ENCODE peak calls at places on chromosome 21, in six cellular contexts. D is HCT116, Y is A549, U is HepG2, A is SK-N-SH, M is GM12878. B is an unnamed sample.

GRCh38 chr21:38979271-38980196 is 173.8 kb downstream of the ETS2 start:
- DNase-seq in U (no peak), Y (no peak), D (no peak), A (no peak), M (no peak), B (no peak)

GRCh38 chr21:39006653-39007417 is 176.4 kb downstream of the PSMG1 start:
- DNase-seq in Y (no peak), D (no peak), A (no peak), U (no peak), M (no peak), B (no peak)

GRCh38 chr21:17051054-17051453 is 461.8 kb upstream of the CXADR start:
- DNase-seq in A (peak; percentile 28), M (no peak), Y (no peak), D (no peak), U (no peak), B (no peak)

GRCh38 chr21:38114717-38115333 is 142.0 kb upstream of the KCNJ15 start:
- DNase-seq in Y (no peak), D (no peak), A (no peak), U (no peak), M (no peak), B (peak; percentile 24)

GRCh38 chr21:35136586-35137254 is 87.6 kb upstream of the RUNX1 start:
- DNase-seq in Y (peak; percentile 18), U (peak; percentile 49), A (no peak), M (no peak), D (peak; percentile 72), B (peak; percentile 65)

GRCh38 chr21:39911286-39911685 is 44.0 kb downstream of the PCP4 start:
- DNase-seq in U (no peak), D (no peak), A (no peak), M (no peak), Y (peak; percentile 2), B (no peak)

GRCh38 chr21:42592156-42592820 is 61.1 kb upstream of the PDE9A start:
- DNase-seq in D (no peak), M (no peak), U (no peak), Y (no peak), A (no peak), B (no peak)

GRCh38 chr21:34280987-34281386 is 82.8 kb upstream of the KCNE2 start:
- DNase-seq in D (no peak), U (no peak), M (no peak), A (no peak), Y (no peak), B (no peak)

GRCh38 chr21:35053356-35054096 is 4.4 kb upstream of the RUNX1 start:
- DNase-seq in U (peak; percentile 36), M (no peak), Y (no peak), D (no peak), A (no peak), B (no peak)

GRCh38 chr21:17460094-17460493 is 52.7 kb upstream of the CXADR start:
- DNase-seq in M (no peak), A (no peak), Y (no peak), U (no peak), D (no peak), B (no peak)

GRCh38 chr21:39077816-39078215 is 105.4 kb downstream of the PSMG1 start:
- DNase-seq in D (no peak), A (no peak), M (no peak), Y (no peak), U (no peak), B (no peak)

GRCh38 chr21:43814215-43815106 is 25.1 kb downstream of the RRP1 start:
- DNase-seq in M (no peak), U (no peak), A (no peak), D (no peak), Y (no peak), B (no peak)

GRCh38 chr21:21188513-21189188 is 190.4 kb downstream of the NCAM2 start:
- DNase-seq in A (no peak), U (no peak), M (no peak), Y (no peak), D (no peak), B (no peak)

GRCh38 chr21:16159213-16159970 is 429.6 kb downstream of the USP25 start:
- DNase-seq in A (no peak), M (no peak), D (no peak), Y (no peak), U (no peak), B (no peak)

GRCh38 chr21:34797926-34798595 is 129.3 kb downstream of the CLIC6 start:
- DNase-seq in M (no peak), D (no peak), A (no peak), Y (no peak), U (no peak), B (no peak)

GRCh38 chr21:25370311-25370744 is 237.0 kb downstream of the MRPL39 start:
- DNase-seq in Y (no peak), A (no peak), U (no peak), M (no peak), D (no peak), B (no peak)

GRCh38 chr21:29221259-29221744 is 77.4 kb upstream of the BACH1 start:
- DNase-seq in M (no peak), D (no peak), U (no peak), Y (no peak), A (no peak), B (no peak)

GRCh38 chr21:8989883-8990325 is 1531.5 kb upstream of the TPTE start:
- DNase-seq in Y (no peak), A (no peak), U (peak; percentile 96), D (no peak), M (no peak), B (peak; percentile 37)

GRCh38 chr21:35853321-35853922 is 206.9 kb downstream of the SETD4 start:
- DNase-seq in D (no peak), U (no peak), Y (no peak), M (no peak), A (no peak), B (no peak)

GRCh38 chr21:15552914-15553491 is 176.8 kb upstream of the USP25 start:
- DNase-seq in A (no peak), U (peak; percentile 35), M (no peak), Y (peak; percentile 1), D (no peak), B (no peak)

GRCh38 chr21:34942911-34943310 is 106.2 kb downstream of the RUNX1 start:
- DNase-seq in M (no peak), Y (no peak), U (no peak), D (no peak), A (no peak), B (no peak)

GRCh38 chr21:34812510-34813265 is 143.9 kb downstream of the CLIC6 start:
- DNase-seq in U (peak; percentile 78), D (no peak), A (no peak), M (no peak), Y (no peak), B (no peak)

GRCh38 chr21:38958940-38959685 is 153.4 kb downstream of the ETS2 start:
- DNase-seq in M (no peak), A (no peak), U (peak; percentile 62), Y (no peak), D (no peak), B (peak; percentile 22)

GRCh38 chr21:35614412-35614901 is 445.9 kb downstream of the SETD4 start:
- DNase-seq in U (no peak), A (no peak), Y (no peak), M (no peak), D (peak; percentile 4), B (no peak)

GRCh38 chr21:43632373-43632905 is 26.8 kb downstream of the HSF2BP start:
- DNase-seq in Y (no peak), D (no peak), A (no peak), M (no peak), U (no peak), B (no peak)

GRCh38 chr21:41552254-41552653 is 44.3 kb upstream of the TMPRSS2 start:
- DNase-seq in Y (no peak), D (no peak), A (no peak), U (no peak), M (no peak), B (no peak)

GRCh38 chr21:41545500-41546359 is 37.8 kb upstream of the TMPRSS2 start:
- DNase-seq in D (no peak), U (no peak), A (no peak), Y (no peak), M (peak; percentile 28), B (no peak)

GRCh38 chr21:41547111-41547510 is 39.2 kb upstream of the TMPRSS2 start:
- DNase-seq in M (no peak), U (no peak), A (no peak), Y (no peak), D (no peak), B (no peak)

GRCh38 chr21:41548781-41549180 is 40.8 kb upstream of the TMPRSS2 start:
- DNase-seq in D (no peak), U (no peak), M (no peak), Y (no peak), A (no peak), B (no peak)
- TF ChIP-seq MAX in D (no peak), U (no peak), M (no peak), Y (no peak), A (no peak), B (no peak)

GRCh38 chr21:27476696-27477095 is 509.8 kb upstream of the ADAMTS5 start:
- DNase-seq in D (no peak), Y (no peak), M (no peak), U (no peak), A (peak; percentile 23), B (no peak)
- TF ChIP-seq REST in D (no peak), Y (no peak), M (no peak), U (no peak), A (no peak), B (no peak)

GRCh38 chr21:32185103-32185502 is 93.7 kb downstream of the MIS18A start:
- DNase-seq in D (no peak), M (no peak), U (no peak), A (no peak), Y (no peak), B (no peak)
- TF ChIP-seq MAX in D (no peak), M (no peak), U (no peak), A (no peak), Y (no peak), B (no peak)

DNA sequence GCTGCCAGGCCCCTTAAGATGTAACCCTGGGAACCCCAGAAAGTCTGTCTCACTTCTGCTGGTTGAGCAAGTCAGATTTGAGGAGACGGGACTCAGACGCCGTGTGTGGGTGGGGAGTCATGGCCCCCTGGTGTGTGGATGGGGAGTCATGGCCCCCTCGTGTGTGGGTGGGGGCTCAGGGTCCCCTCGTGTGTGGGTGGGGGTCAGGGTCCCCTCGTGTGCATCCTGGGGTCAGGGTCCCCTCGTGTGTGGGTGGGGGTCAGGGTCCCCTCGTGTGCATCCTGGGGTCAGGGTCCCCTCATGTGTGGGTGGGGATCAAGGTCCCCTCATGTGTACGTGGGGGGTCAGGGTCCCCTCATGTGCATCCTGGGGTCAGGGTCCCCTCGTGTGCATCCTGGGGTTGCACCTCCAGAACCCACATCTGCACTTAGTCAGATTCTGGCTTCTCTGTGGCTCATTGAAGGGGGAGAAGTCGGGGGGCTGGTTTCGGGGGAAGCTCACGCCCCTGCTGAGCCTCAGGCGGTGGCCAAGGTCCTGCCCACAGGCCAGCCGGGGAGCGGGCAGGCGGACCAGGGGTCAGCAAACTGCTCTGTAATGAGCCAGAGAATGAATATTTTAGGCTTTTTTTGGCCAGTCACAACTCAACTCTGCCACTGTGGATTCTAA is 33.4 kb upstream of the POFUT2 start:
- DNase-seq in D (no peak), A (no peak), M (no peak), U (no peak), Y (no peak), B (no peak)
- TF ChIP-seq REST in D (no peak), A (no peak), M (no peak), U (no peak), Y (no peak), B (no peak)

GRCh38 chr21:31923756-31924155 is 50.9 kb downstream of the HUNK start:
- DNase-seq in M (no peak), D (no peak), A (no peak), Y (no peak), U (no peak), B (no peak)
- TF ChIP-seq MAX in M (no peak), D (no peak), A (no peak), Y (no peak), U (no peak), B (no peak)

B was measured in K562.